ENCODE peak calls at places on chromosomes 5 and 9, in six cellular contexts. U is D721Med, D is PC-9, S is WERI-Rb-1, P is fibroblast of lung, N is type B pancreatic cell. E is an unnamed sample.

GRCh38 chr9:73583590-73583989 is 431.9 kb downstream of the ANXA1 start:
- DNase-seq in U (no peak), D (no peak), S (no peak), P (peak; percentile 82), N (no peak), E (no peak)

GRCh38 chr9:6575324-6575758 is 70.2 kb downstream of the GLDC start:
- DNase-seq in U (no peak), D (no peak), S (no peak), P (no peak), N (no peak), E (no peak)

GRCh38 chr5:32388429-32389111 is 56.0 kb downstream of the ZFR start:
- DNase-seq in U (no peak), D (no peak), S (no peak), P (peak; percentile 57), N (no peak), E (no peak)

GRCh38 chr9:35649431-35650340 is 1.0 kb downstream of the SIT1 start:
- DNase-seq in U (peak; percentile 5), D (no peak), S (no peak), P (no peak), N (no peak), E (peak; percentile 66)

GRCh38 chr5:142609142-142609541 is 76.7 kb downstream of the FGF1 start:
- DNase-seq in U (no peak), D (no peak), S (no peak), P (no peak), N (no peak), E (no peak)

GRCh38 chr5:126334755-126335154 is 88.5 kb upstream of the GRAMD2B start:
- DNase-seq in U (no peak), D (no peak), S (no peak), P (no peak), N (no peak), E (no peak)

GRCh38 chr5:139579-140442 is 47.8 kb downstream of the PLEKHG4B start:
- DNase-seq in U (no peak), D (no peak), S (no peak), P (no peak), N (no peak), E (no peak)

GRCh38 chr5:157828949-157829639 is 29.9 kb downstream of the CLINT1 start:
- DNase-seq in U (no peak), D (no peak), S (no peak), P (no peak), N (no peak), E (no peak)

GRCh38 chr9:93114169-93114983 is 18.4 kb downstream of the CARD19 start:
- DNase-seq in U (peak; percentile 11), D (peak; percentile 85), S (no peak), P (no peak), N (no peak), E (peak; percentile 6)

GRCh38 chr5:40672440-40672839 is 7.3 kb upstream of the PTGER4 start:
- DNase-seq in U (no peak), D (no peak), S (no peak), P (no peak), N (no peak), E (no peak)

GRCh38 chr5:157546456-157547100 is 29.0 kb downstream of the ADAM19 start:
- DNase-seq in U (no peak), D (no peak), S (no peak), P (peak; percentile 78), N (no peak), E (no peak)

GRCh38 chr9:86322973-86323644 is 31.1 kb downstream of the TUT7 start:
- DNase-seq in U (no peak), D (no peak), S (no peak), P (peak; percentile 84), N (no peak), E (no peak)

GRCh38 chr9:78004478-78005229 is 27.0 kb downstream of the GNAQ start:
- DNase-seq in U (no peak), D (peak; percentile 68), S (no peak), P (no peak), N (no peak), E (no peak)

GRCh38 chr9:6354072-6354686 is 26.0 kb downstream of the TPD52L3 start:
- DNase-seq in U (peak; percentile 43), D (no peak), S (peak; percentile 23), P (peak; percentile 65), N (no peak), E (peak; percentile 28)

GRCh38 chr9:96649620-96650323 is 5.3 kb downstream of the PRXL2C start:
- DNase-seq in U (no peak), D (no peak), S (no peak), P (no peak), N (no peak), E (no peak)

GRCh38 chr9:126229501-126229900 is 97.1 kb upstream of the MVB12B start:
- DNase-seq in U (no peak), D (no peak), S (no peak), P (no peak), N (no peak), E (no peak)

GRCh38 chr5:67315082-67315801 is 118.6 kb upstream of the CD180 start:
- DNase-seq in U (no peak), D (no peak), S (no peak), P (peak; percentile 77), N (no peak), E (no peak)

GRCh38 chr9:133055788-133056420 is 5.9 kb upstream of the CEL start:
- DNase-seq in U (no peak), D (no peak), S (no peak), P (no peak), N (no peak), E (no peak)

GRCh38 chr5:142322747-142323479 is 1.9 kb downstream of the SPRY4 start:
- DNase-seq in U (no peak), D (peak; percentile 41), S (peak; percentile 17), P (peak; percentile 48), N (no peak), E (no peak)

GRCh38 chr9:125750656-125751035 is 3.5 kb downstream of the PBX3 start:
- DNase-seq in U (no peak), D (no peak), S (peak; percentile 43), P (peak; percentile 56), N (no peak), E (no peak)

GRCh38 chr5:110105692-110106091 is 416.0 kb downstream of the MAN2A1 start:
- DNase-seq in U (no peak), D (no peak), S (no peak), P (peak; percentile 41), N (no peak), E (no peak)

GRCh38 chr5:41312478-41313060 is 99.2 kb upstream of the C6 start:
- DNase-seq in U (no peak), D (no peak), S (no peak), P (peak; percentile 16), N (no peak), E (no peak)

GRCh38 chr9:34647651-34648050 is 1.2 kb downstream of the GALT start:
- DNase-seq in U (no peak), D (no peak), S (no peak), P (no peak), N (no peak), E (peak; percentile 14)

GRCh38 chr5:31531543-31531887 is 378 bp downstream of the DROSHA start:
- DNase-seq in U (no peak), D (no peak), S (peak; percentile 25), P (peak; percentile 10), N (no peak), E (peak; percentile 51)

DNA sequence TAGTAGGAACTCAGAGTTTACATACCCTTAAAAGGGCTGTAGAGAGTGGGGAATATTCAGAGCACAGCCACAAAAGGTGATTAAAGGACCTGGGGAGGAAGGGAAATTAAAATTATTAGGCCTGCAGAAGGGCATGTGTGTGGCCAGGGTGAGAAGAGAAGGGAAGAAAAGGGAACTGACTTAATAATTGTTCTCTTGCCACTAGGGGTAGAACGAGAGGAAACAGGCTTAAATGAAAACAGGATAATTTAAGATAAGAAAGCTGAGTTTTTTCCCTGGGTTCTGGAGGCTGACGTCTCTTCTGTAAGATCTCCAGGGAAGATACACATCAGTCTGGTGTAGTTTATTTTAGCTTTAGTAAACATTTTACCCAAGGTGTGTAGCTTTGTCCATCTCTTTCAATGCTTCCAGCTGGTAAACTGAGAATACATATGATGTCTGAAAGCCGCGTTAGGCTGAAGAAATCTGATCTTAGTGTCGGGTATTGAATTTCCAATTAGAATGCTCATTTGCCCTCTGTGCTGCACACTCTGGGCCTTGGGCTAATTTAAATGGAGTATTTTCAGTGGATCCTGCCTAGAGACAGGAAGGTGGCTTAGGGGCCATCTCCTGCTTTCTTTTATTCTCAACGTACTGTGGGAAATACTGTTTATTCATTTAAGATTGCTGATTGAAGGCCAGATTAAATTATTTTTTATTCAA is 416.8 kb downstream of the TMEM38B start:
- DNase-seq in U (no peak), D (no peak), S (no peak), P (no peak), N (no peak), E (no peak)
- TF ChIP-seq CTCF in U (no peak), D (no peak), S (peak; percentile 3), P (no peak), N (peak; percentile 59), E (no peak)

DNA sequence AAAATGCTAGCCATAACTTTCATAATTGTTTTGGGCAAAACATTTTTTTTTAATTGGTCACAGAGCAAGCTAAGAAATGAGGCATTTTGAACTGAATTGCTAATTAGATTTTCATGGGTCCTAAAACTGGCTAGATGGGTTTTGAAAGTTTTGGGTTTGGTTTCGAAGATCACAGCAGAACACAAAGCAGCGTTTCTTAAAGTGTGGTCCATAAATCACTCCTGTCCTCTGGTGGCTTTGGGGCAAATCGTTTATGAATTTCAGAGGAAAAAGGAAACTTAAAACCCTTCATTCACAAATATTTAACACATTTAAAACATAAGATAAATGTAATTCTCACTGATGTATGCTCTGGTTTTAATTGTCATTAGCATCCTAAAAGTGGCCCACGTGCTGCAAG is 503.7 kb downstream of the SPATA31D1 start:
- DNase-seq in U (no peak), D (no peak), S (no peak), P (no peak), N (no peak), E (no peak)
- TF ChIP-seq CTCF in U (no peak), D (no peak), S (no peak), P (no peak), N (no peak), E (no peak)

GRCh38 chr5:36777105-36777757 is 99.3 kb upstream of the NIPBL start:
- DNase-seq in U (no peak), D (no peak), S (peak; percentile 74), P (peak; percentile 25), N (no peak), E (no peak)
- TF ChIP-seq CTCF in U (peak; percentile 37), D (peak; percentile 45), S (peak; percentile 63), P (peak; percentile 41), N (peak; percentile 66), E (no peak)

GRCh38 chr5:74209566-74209965 is 431.0 kb downstream of the ENC1 start:
- DNase-seq in U (no peak), D (no peak), S (no peak), P (peak; percentile 42), N (no peak), E (no peak)

GRCh38 chr5:74216012-74216411 is 424.5 kb downstream of the ENC1 start:
- DNase-seq in U (no peak), D (no peak), S (no peak), P (no peak), N (no peak), E (no peak)

GRCh38 chr5:74206571-74207550 is 433.7 kb downstream of the ENC1 start:
- DNase-seq in U (no peak), D (no peak), S (no peak), P (peak; percentile 89), N (no peak), E (no peak)

DNA sequence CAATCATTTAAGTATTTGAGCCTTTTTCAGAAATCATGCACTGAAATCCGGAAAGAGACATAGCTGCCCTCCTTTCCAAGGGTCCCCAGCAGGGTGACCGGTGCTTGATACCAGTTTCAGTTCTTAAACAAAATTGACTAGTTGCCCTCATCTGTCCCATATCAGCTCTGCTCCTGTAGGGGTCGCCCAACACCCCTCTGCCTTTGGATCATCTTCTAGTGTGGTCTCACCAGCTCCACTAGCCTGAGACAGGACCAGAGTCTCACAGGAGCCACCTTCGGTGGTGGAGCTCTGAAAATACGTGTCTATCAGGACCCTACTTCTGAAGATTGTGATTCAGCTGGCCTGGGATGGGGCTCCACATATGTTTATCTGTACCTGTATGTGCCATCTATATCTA is 428.2 kb downstream of the ENC1 start:
- DNase-seq in U (no peak), D (no peak), S (peak; percentile 63), P (no peak), N (no peak), E (peak; percentile 26)
- TF ChIP-seq CTCF in U (peak; percentile 19), D (peak; percentile 20), S (peak; percentile 73), P (no peak), N (peak; percentile 56), E (peak; percentile 26)